ENCODE peak calls at places on chromosomes 12 and 14, in ten cellular contexts. H is CD8-positive, alpha-beta T cell; X is activated CD4-positive, CD25-positive, alpha-beta regulatory T cell treated with anti-CD3 and anti-CD28 coated beads, Interleukin-2, amount 50 U/mL, for 72 hours; P is naive thymus-derived CD8-positive, alpha-beta T cell; S is A549; W is epithelial cell of esophagus; F is H54; R is naive B cell; E is Caki2; J is stimulated activated CD4-positive, alpha-beta T cell treated with anti-CD3 and anti-CD28 coated beads, Interleukin-15, amount 100 ng/mL, for 24 hours. D is an unnamed sample.

GRCh38 chr14:52272375-52272774 is 4.9 kb downstream of the PTGDR start:
- DNase-seq in X (no peak), S (peak), H (no peak), W (peak), J (peak), E (no peak), R (peak), F (peak), P (no peak), D (no peak)

GRCh38 chr12:18810537-18811253 is 72.8 kb downstream of the CAPZA3 start:
- DNase-seq in X (no peak), P (no peak), F (no peak), R (no peak), H (no peak), E (no peak), J (no peak), W (no peak), S (no peak), D (no peak)

GRCh38 chr12:89247962-89248361 is 104.3 kb downstream of the DUSP6 start:
- DNase-seq in R (no peak), F (no peak), J (no peak), H (no peak), X (no peak), E (no peak), S (no peak), W (peak), P (no peak), D (no peak)

GRCh38 chr12:96045566-96045965 is 10.2 kb upstream of the LTA4H start:
- DNase-seq in H (no peak), X (no peak), J (no peak), F (no peak), E (no peak), W (no peak), S (no peak), R (peak), P (no peak), D (no peak)

GRCh38 chr14:105881021-105881930 is 354.9 kb downstream of the TMEM121 start:
- DNase-seq in H (peak), R (no peak), X (peak), P (no peak), W (no peak), E (no peak), S (no peak), F (no peak), J (no peak), D (no peak)

GRCh38 chr14:106318700-106319099 is 792.3 kb downstream of the TMEM121 start:
- DNase-seq in E (no peak), X (peak), F (no peak), S (no peak), J (peak), W (no peak), P (peak), R (peak), H (peak), D (peak)

GRCh38 chr12:54601841-54602240 is 13.4 kb upstream of the PPP1R1A start:
- DNase-seq in W (peak), R (no peak), H (no peak), F (no peak), P (no peak), X (no peak), S (no peak), E (no peak), J (no peak), D (no peak)

GRCh38 chr14:81231540-81231939 is 10.8 kb upstream of the GTF2A1 start:
- DNase-seq in R (no peak), P (no peak), E (no peak), X (no peak), S (no peak), J (no peak), F (no peak), H (no peak), W (no peak), D (no peak)

GRCh38 chr12:118981285-118982201 is at the start of gene SRRM4:
- DNase-seq in P (no peak), S (no peak), R (no peak), F (no peak), E (no peak), W (no peak), H (no peak), J (no peak), X (no peak), D (no peak)

D was measured in naive thymus-derived CD4-positive, alpha-beta T cell.